ENCODE peak calls at places on chromosomes 6 and 20, in six cellular contexts. S is stomach, B is spleen, C is gastrocnemius medialis, X is heart left ventricle, N is sigmoid colon. A is an unnamed sample. For H3K4me1, the result is how much of the 10 kb centered on the place peaks cover.

GRCh38 chr20:688809-689208 is 13.2 kb upstream of the SCRT2 start:
- DNase-seq in S (no peak), B (peak), C (no peak), X (no peak), N (no peak), A (no peak)

GRCh38 chr6:20154778-20155177 is 57.5 kb downstream of the MBOAT1 start:
- DNase-seq in S (no peak), B (no peak), C (no peak), X (no peak), N (no peak), A (no peak)

GRCh38 chr6:145204258-145204766 is 531.0 kb downstream of the EPM2A start:
- DNase-seq in S (no peak), B (no peak), C (no peak), X (no peak), N (no peak), A (no peak)

GRCh38 chr6:39402239-39402751 is 79.8 kb upstream of the KCNK16 start:
- DNase-seq in S (no peak), B (no peak), C (no peak), X (no peak), N (no peak), A (no peak)

GRCh38 chr6:26031151-26031594 is 56.1 kb upstream of the HFE start:
- DNase-seq in S (no peak), B (no peak), C (no peak), X (no peak), N (no peak), A (no peak)

GRCh38 chr20:58893355-58894151 is 41.0 kb downstream of the GNAS start:
- DNase-seq in S (no peak), B (no peak), C (peak), X (no peak), N (no peak), A (no peak)

GRCh38 chr6:12957321-12958051 is 240.9 kb downstream of the PHACTR1 start:
- DNase-seq in S (peak), B (peak), C (no peak), X (peak), N (peak), A (peak)

GRCh38 chr6:138196142-138196738 is 22.1 kb downstream of the PBOV1 start:
- DNase-seq in S (no peak), B (no peak), C (no peak), X (no peak), N (no peak), A (no peak)

GRCh38 chr20:4699957-4700356 is 21.8 kb upstream of the PRND start:
- DNase-seq in S (no peak), B (no peak), C (no peak), X (no peak), N (no peak), A (no peak)

GRCh38 chr20:62362991-62363919 is 3.9 kb downstream of the LAMA5 start:
- DNase-seq in S (no peak), B (no peak), C (peak), X (peak), N (peak), A (peak)

GRCh38 chr20:39042279-39043150 is 80.4 kb downstream of the DHX35 start:
- DNase-seq in S (no peak), B (no peak), C (no peak), X (no peak), N (no peak), A (no peak)

GRCh38 chr6:24332306-24332705 is 25.6 kb downstream of the DCDC2 start:
- DNase-seq in S (no peak), B (no peak), C (no peak), X (no peak), N (no peak), A (no peak)

GRCh38 chr6:33205172-33206026 is 944 bp downstream of the HSD17B8 start:
- DNase-seq in S (no peak), B (peak), C (no peak), X (no peak), N (peak), A (no peak)

GRCh38 chr6:31065556-31065955 is 46.8 kb downstream of the C6orf15 start:
- DNase-seq in S (no peak), B (no peak), C (peak), X (no peak), N (no peak), A (no peak)

GRCh38 chr20:4507288-4507719 is 214.4 kb upstream of the PRND start:
- DNase-seq in S (no peak), B (no peak), C (no peak), X (no peak), N (no peak), A (no peak)

GRCh38 chr20:3447321-3447720 is 23.5 kb upstream of the ATRN start:
- DNase-seq in S (no peak), B (no peak), C (no peak), X (no peak), N (no peak), A (no peak)

GRCh38 chr6:157148391-157149323 is 174.7 kb downstream of the TMEM242 start:
- DNase-seq in S (peak), B (no peak), C (peak), X (peak), N (peak), A (peak)

GRCh38 chr6:79635179-79635578 is 4.0 kb downstream of the SH3BGRL2 start:
- DNase-seq in S (no peak), B (no peak), C (no peak), X (no peak), N (no peak), A (no peak)

GRCh38 chr20:51536116-51537069 is 6.1 kb downstream of the NFATC2 start:
- DNase-seq in S (peak), B (no peak), C (no peak), X (no peak), N (peak), A (no peak)

GRCh38 chr6:75791881-75792280 is 42.8 kb downstream of the MYO6 start:
- DNase-seq in S (no peak), B (no peak), C (no peak), X (no peak), N (no peak), A (no peak)

GRCh38 chr20:4067600-4068261 is 52.4 kb upstream of the RNF24 start:
- DNase-seq in S (no peak), B (no peak), C (no peak), X (no peak), N (peak), A (no peak)

GRCh38 chr20:46293084-46293483 is 15.2 kb downstream of the CDH22 start:
- DNase-seq in S (no peak), B (peak), C (no peak), X (no peak), N (no peak), A (no peak)

GRCh38 chr20:61044499-61044898 is 207.6 kb upstream of the CDH4 start:
- DNase-seq in S (no peak), B (no peak), C (no peak), X (no peak), N (no peak), A (no peak)

GRCh38 chr20:57224641-57225138 is 41.8 kb downstream of the BMP7 start:
- DNase-seq in S (no peak), B (no peak), C (no peak), X (no peak), N (no peak), A (no peak)
- H3K27ac ChIP-seq in S (no peak), B (peak), C (no peak), X (no peak), N (no peak), A (no peak)

GRCh38 chr6:44046516-44047178 is 80.6 kb downstream of the MRPL14 start:
- DNase-seq in S (no peak), B (peak), C (no peak), X (no peak), N (no peak), A (peak)
- H3K4me1 ChIP-seq in S (under half), B (under half), C (under half), X (under half), N (half or more), A (under half)

GRCh38 chr6:35919827-35920751 is 809 bp downstream of the SRPK1 start:
- DNase-seq in S (peak), B (peak), C (no peak), X (no peak), N (peak), A (peak)
- TF ChIP-seq POLR2A in S (no peak), B (no peak), C (no peak), X (no peak), N (no peak), A (no peak)

GRCh38 chr6:110529355-110529754 is 52.9 kb upstream of the SLC22A16 start:
- DNase-seq in S (no peak), B (no peak), C (no peak), X (no peak), N (no peak), A (no peak)

GRCh38 chr6:110527516-110527915 is 51.1 kb upstream of the SLC22A16 start:
- DNase-seq in S (no peak), B (no peak), C (no peak), X (no peak), N (no peak), A (no peak)

GRCh38 chr6:110528930-110529325 is 52.5 kb upstream of the SLC22A16 start:
- DNase-seq in S (no peak), B (no peak), C (no peak), X (no peak), N (no peak), A (no peak)

GRCh38 chr6:110526731-110527130 is 50.3 kb upstream of the SLC22A16 start:
- DNase-seq in S (no peak), B (no peak), C (no peak), X (no peak), N (no peak), A (no peak)

GRCh38 chr6:110528051-110528929 is 51.9 kb upstream of the SLC22A16 start:
- DNase-seq in S (peak), B (no peak), C (no peak), X (no peak), N (no peak), A (no peak)
- H3K27ac ChIP-seq in S (no peak), B (peak), C (no peak), X (no peak), N (no peak), A (no peak)

DNA sequence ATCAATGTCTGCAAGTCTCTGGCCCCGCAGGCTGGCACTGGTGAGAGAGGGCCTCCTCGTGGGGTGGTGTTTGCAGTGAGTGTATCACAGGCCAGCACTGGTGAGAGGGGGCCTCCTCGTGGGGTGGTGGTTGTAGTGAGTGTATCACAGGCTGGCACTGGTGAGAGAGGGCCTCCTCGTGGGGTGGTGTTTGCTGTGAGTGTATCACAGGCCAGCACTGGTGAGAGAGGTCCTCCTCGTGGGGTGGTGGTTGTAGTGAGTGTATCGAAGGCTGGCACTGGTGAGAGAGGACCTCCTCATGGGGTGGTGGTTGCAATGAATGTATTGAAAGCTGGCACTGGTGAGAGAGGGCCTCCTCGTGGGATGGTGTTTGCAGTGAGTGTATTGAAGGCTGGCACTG is 53.3 kb upstream of the SLC22A1 start:
- DNase-seq in S (no peak), B (no peak), C (no peak), X (no peak), N (no peak), A (no peak)
- H3K4me1 ChIP-seq in S (under half), B (under half), C (under half), X (under half), N (under half), A (under half)